ENCODE peak calls at places on chromosomes 13 and 19, in eight cellular contexts. J is pancreas, S is fibroblast of pulmonary artery, Q is T-cell, U is NCI-H1930, X is AG08396, B is neural crest cell, M is esophagus squamous epithelium. H is an unnamed sample.

GRCh38 chr19:12982648-12983047 is 12.6 kb upstream of the NFIX start:
- DNase-seq in X (no peak), B (no peak), J (no peak), U (no peak), S (no peak), Q (no peak), M (no peak), H (no peak)

GRCh38 chr19:16771618-16772017 is 52.0 kb downstream of the NWD1 start:
- DNase-seq in J (peak), M (no peak), X (peak), U (peak), Q (peak), B (peak), S (peak), H (peak)

GRCh38 chr19:38691938-38692457 is 44.5 kb downstream of the ACTN4 start:
- DNase-seq in B (no peak), Q (no peak), U (no peak), S (peak), M (no peak), J (no peak), X (peak), H (no peak)

GRCh38 chr13:72754111-72754510 is 26.4 kb downstream of the BORA start:
- DNase-seq in Q (no peak), J (no peak), U (no peak), M (no peak), B (no peak), X (no peak), S (no peak), H (no peak)

GRCh38 chr13:80436571-80437169 is 95.7 kb upstream of the SPRY2 start:
- DNase-seq in B (no peak), J (no peak), U (no peak), S (peak), X (no peak), Q (no peak), M (no peak), H (no peak)

GRCh38 chr19:10211071-10211470 is 16.3 kb upstream of the DNMT1 start:
- DNase-seq in B (no peak), Q (no peak), J (no peak), S (no peak), X (no peak), U (no peak), M (no peak), H (no peak)

GRCh38 chr19:42254083-42254849 is 662 bp downstream of the ERF start:
- DNase-seq in J (peak), B (peak), X (peak), U (peak), S (peak), M (no peak), Q (peak), H (no peak)

GRCh38 chr13:100473087-100473486 is 115.5 kb downstream of the GGACT start:
- DNase-seq in S (no peak), M (no peak), Q (no peak), X (no peak), U (peak), B (peak), J (no peak), H (no peak)

GRCh38 chr19:47729799-47730520 is 15.4 kb upstream of the NOP53 start:
- DNase-seq in J (peak), M (no peak), S (peak), U (peak), X (no peak), B (peak), Q (no peak), H (no peak)

GRCh38 chr13:71864981-71865857 is 1.8 kb downstream of the DACH1 start:
- DNase-seq in U (no peak), X (peak), B (peak), M (no peak), S (no peak), Q (no peak), J (no peak), H (no peak)

GRCh38 chr13:21673592-21674270 is 2.9 kb downstream of the FGF9 start:
- DNase-seq in X (peak), B (peak), Q (peak), M (no peak), U (peak), J (peak), S (peak), H (no peak)

GRCh38 chr19:45069056-45069455 is 7.2 kb downstream of the ZNF296 start:
- DNase-seq in U (no peak), B (no peak), S (no peak), Q (no peak), J (no peak), X (peak), M (no peak), H (no peak)

H was measured in HTR-8/SVneo.